ENCODE peak calls at places on chromosomes 2 and 18, in six cellular contexts. U, A, B, F, Y and M are unnamed samples.
A peak's percentile ranks its signal among the peaks of the same experiment; 100 is the strongest.

GRCh38 chr2:119605096-119605495 is 60.8 kb downstream of the CFAP221 start:
- DNase-seq in B (no peak), Y (no peak), F (no peak), U (no peak), A (no peak), M (no peak)

GRCh38 chr18:55381277-55381676 is 206.7 kb downstream of the TCF4 start:
- DNase-seq in B (no peak), A (no peak), Y (no peak), F (no peak), U (no peak), M (no peak)

GRCh38 chr2:48694143-48694542 is 61.4 kb downstream of the LHCGR start:
- DNase-seq in F (peak; percentile 27), Y (no peak), B (no peak), U (no peak), A (no peak), M (peak; percentile 33)

GRCh38 chr2:119659601-119660342 is 19.2 kb upstream of the TMEM177 start:
- DNase-seq in Y (peak; percentile 80), B (no peak), F (peak; percentile 49), A (peak; percentile 61), U (peak; percentile 22), M (no peak)

GRCh38 chr2:197975956-197976519 is 171.6 kb downstream of the PLCL1 start:
- DNase-seq in F (no peak), B (no peak), Y (no peak), A (no peak), U (no peak), M (no peak)

GRCh38 chr2:23554054-23554697 is 169.2 kb downstream of the KLHL29 start:
- DNase-seq in A (no peak), U (no peak), F (no peak), B (no peak), Y (no peak), M (no peak)

GRCh38 chr2:205563646-205564045 is 118.7 kb upstream of the NRP2 start:
- DNase-seq in U (peak; percentile 4), Y (peak; percentile 82), A (peak; percentile 24), B (no peak), F (no peak), M (peak; percentile 52)

GRCh38 chr2:7118606-7119503 is 201.6 kb downstream of the RNF144A start:
- DNase-seq in F (no peak), B (no peak), A (no peak), U (no peak), Y (no peak), M (peak; percentile 25)

GRCh38 chr2:105545731-105546622 is 147.1 kb upstream of the FHL2 start:
- DNase-seq in F (peak; percentile 67), A (peak; percentile 80), B (no peak), U (peak; percentile 46), Y (peak; percentile 86), M (peak; percentile 68)

GRCh38 chr2:240916571-240917008 is 10.5 kb downstream of the CROCC2 start:
- DNase-seq in A (peak; percentile 18), F (no peak), Y (peak; percentile 64), U (no peak), B (no peak), M (no peak)

GRCh38 chr2:187158452-187158851 is 289.6 kb downstream of the CALCRL start:
- DNase-seq in B (no peak), U (no peak), Y (no peak), F (no peak), A (no peak), M (no peak)

GRCh38 chr18:22694954-22695353 is 238.2 kb upstream of the RBBP8 start:
- DNase-seq in Y (no peak), A (peak; percentile 20), B (no peak), U (peak; percentile 63), F (no peak), M (no peak)

GRCh38 chr18:21682276-21683051 is 22.1 kb downstream of the ABHD3 start:
- DNase-seq in A (no peak), Y (no peak), B (peak; percentile 39), U (no peak), F (no peak), M (no peak)

GRCh38 chr2:174951746-174952145 is 53.4 kb downstream of the CHN1 start:
- DNase-seq in B (no peak), A (no peak), Y (no peak), U (no peak), F (no peak), M (no peak)

GRCh38 chr2:58762176-58762781 is 521.2 kb upstream of the FANCL start:
- DNase-seq in U (peak; percentile 41), A (peak; percentile 13), B (no peak), F (peak; percentile 35), Y (peak; percentile 84), M (peak; percentile 81)

GRCh38 chr18:59056706-59057492 is 82.8 kb upstream of the SEC11C start:
- DNase-seq in A (peak; percentile 39), B (no peak), U (peak; percentile 51), F (peak; percentile 36), Y (peak; percentile 92), M (no peak)

GRCh38 chr2:32376756-32377155 is 19.9 kb downstream of the BIRC6 start:
- DNase-seq in Y (no peak), F (no peak), A (no peak), B (no peak), U (no peak), M (no peak)

GRCh38 chr2:71154798-71155197 is 24.4 kb downstream of the MPHOSPH10 start:
- DNase-seq in Y (no peak), U (peak; percentile 31), B (peak; percentile 7), A (peak; percentile 22), F (peak; percentile 72), M (no peak)

GRCh38 chr2:170975127-170975942 is 46.3 kb downstream of the GORASP2 start:
- DNase-seq in U (no peak), Y (no peak), F (no peak), B (no peak), A (no peak), M (no peak)

GRCh38 chr2:223101340-223102039 is 49.5 kb downstream of the KCNE4 start:
- DNase-seq in F (peak; percentile 31), Y (peak; percentile 67), A (peak; percentile 36), U (peak; percentile 73), B (peak; percentile 31), M (peak; percentile 65)

GRCh38 chr2:182228741-182229140 is 198.1 kb downstream of the PDE1A start:
- DNase-seq in B (no peak), Y (no peak), A (no peak), U (no peak), F (no peak), M (no peak)

GRCh38 chr18:32469190-32469611 is 1.5 kb downstream of the GAREM1 start:
- DNase-seq in F (peak; percentile 41), B (no peak), U (peak; percentile 19), Y (no peak), A (no peak), M (no peak)

GRCh38 chr2:42095923-42096408 is 48.1 kb downstream of the PKDCC start:
- DNase-seq in A (peak; percentile 43), B (no peak), U (peak; percentile 48), F (peak; percentile 81), Y (peak; percentile 59), M (no peak)

GRCh38 chr2:218229851-218230250 is 12.9 kb downstream of the ARPC2 start:
- DNase-seq in F (no peak), A (no peak), Y (no peak), U (no peak), B (no peak), M (no peak)

GRCh38 chr2:176781570-176782217 is 430.9 kb upstream of the HNRNPA3 start:
- DNase-seq in B (no peak), A (no peak), Y (no peak), U (no peak), F (no peak), M (no peak)

GRCh38 chr2:144682248-144682647 is 162.3 kb upstream of the ZEB2 start:
- DNase-seq in Y (no peak), F (no peak), U (no peak), B (no peak), A (peak; percentile 39), M (no peak)
- H3K4me3 ChIP-seq in Y (no peak overlapping the region), F (no peak overlapping the region), U (no peak overlapping the region), B (no peak overlapping the region), A (no peak overlapping the region), M (no peak overlapping the region)

GRCh38 chr18:14907420-14907819 is 159.4 kb downstream of the ANKRD30B start:
- DNase-seq in U (no peak), Y (no peak), B (no peak), F (no peak), A (no peak), M (no peak)
- TF ChIP-seq ZNF274 in U (no peak), Y (no peak), B (no peak), F (no peak), A (no peak), M (no peak)

DNA sequence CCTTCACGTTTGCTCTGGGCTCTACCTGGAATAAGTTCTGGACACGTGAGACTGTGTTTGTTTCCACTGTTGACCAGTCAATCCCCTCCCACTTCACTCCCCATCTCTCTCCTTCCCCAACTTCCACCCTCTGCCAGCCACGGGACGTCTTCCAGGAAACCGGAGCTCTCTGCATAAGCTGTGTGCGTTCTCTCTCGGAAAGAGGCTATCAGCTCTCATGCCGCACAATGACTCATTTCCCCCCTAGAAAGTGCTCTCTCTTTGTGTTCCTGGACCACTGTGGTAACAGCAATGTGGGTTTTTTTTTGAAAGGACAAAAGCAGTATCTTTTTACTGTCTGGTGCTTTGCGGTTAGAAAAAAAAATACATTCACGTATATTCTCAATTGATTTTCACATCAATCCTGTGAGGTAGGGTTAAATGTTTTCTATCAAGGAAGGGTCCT is 10.2 kb downstream of the PROKR1 start:
- DNase-seq in F (no peak), B (peak; percentile 7), U (no peak), Y (no peak), A (peak; percentile 44), M (peak; percentile 18)
- H3K4me3 ChIP-seq in F (no peak overlapping the region), B (no peak overlapping the region), U (no peak overlapping the region), Y (no peak overlapping the region), A (no peak overlapping the region), M (no peak overlapping the region)

DNA sequence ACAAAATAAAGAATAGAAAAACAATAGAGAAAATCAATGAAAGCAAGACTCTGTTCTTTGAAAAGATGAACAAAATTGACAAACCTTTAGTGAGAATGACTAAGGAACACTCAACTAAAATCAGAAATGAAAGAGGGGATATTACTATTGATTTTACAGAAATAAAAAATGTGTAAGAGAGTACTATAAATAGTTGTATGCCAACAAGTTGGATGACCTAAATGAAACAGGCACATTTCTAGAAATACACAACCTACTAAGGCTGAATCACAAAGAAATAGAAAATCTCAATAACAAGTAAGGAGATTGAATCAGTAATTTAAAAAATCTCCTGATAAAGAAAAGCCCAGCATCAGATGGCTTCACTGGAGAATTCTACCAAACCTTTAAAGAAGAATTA is 18.4 kb upstream of the MALL start:
- DNase-seq in F (no peak), Y (no peak), U (no peak), B (no peak), A (no peak), M (no peak)
- TF ChIP-seq ZNF274 in F (no peak), Y (no peak), U (no peak), B (no peak), A (no peak), M (no peak)